ENCODE peak calls at places on chromosome 20, in five cellular contexts. A is PC-3, O is neuronal stem cell, H is dorsolateral prefrontal cortex, G is A673. I is an unnamed sample.

GRCh38 chr20:2688041-2688591 is 4.5 kb upstream of the EBF4 start:
- DNase-seq in A (peak; percentile 37), G (peak; percentile 79), H (no peak), O (no peak), I (peak; percentile 87)

GRCh38 chr20:845226-845868 is 11.8 kb downstream of the FAM110A start:
- DNase-seq in H (no peak), A (no peak), O (no peak), G (no peak), I (peak; percentile 31)

GRCh38 chr20:62359491-62360121 is 7.5 kb downstream of the LAMA5 start:
- DNase-seq in O (no peak), G (no peak), H (no peak), A (peak; percentile 91), I (no peak)

GRCh38 chr20:19628570-19629134 is 129.4 kb upstream of the RIN2 start:
- DNase-seq in H (no peak), O (peak; percentile 59), G (peak; percentile 77), A (peak; percentile 86), I (peak; percentile 67)

GRCh38 chr20:11891081-11891826 is 26.4 kb upstream of the BTBD3 start:
- DNase-seq in A (peak; percentile 59), O (peak; percentile 65), H (peak; percentile 36), G (peak; percentile 76), I (peak; percentile 84)

GRCh38 chr20:63850689-63851547 is 10.4 kb upstream of the ABHD16B start:
- DNase-seq in H (no peak), A (no peak), G (no peak), O (no peak), I (no peak)

GRCh38 chr20:55415567-55416142 is 589.7 kb downstream of the CBLN4 start:
- DNase-seq in G (peak; percentile 22), H (no peak), O (peak; percentile 12), A (peak; percentile 59), I (peak; percentile 44)

GRCh38 chr20:18404172-18404571 is 62.7 kb downstream of the DZANK1 start:
- DNase-seq in G (no peak), O (no peak), A (peak; percentile 63), H (no peak), I (no peak)

GRCh38 chr20:23136893-23137745 is 51.0 kb upstream of the CD93 start:
- DNase-seq in H (no peak), G (no peak), O (no peak), A (no peak), I (no peak)

GRCh38 chr20:24164360-24164759 is 175.8 kb upstream of the GGTLC1 start:
- DNase-seq in H (no peak), A (peak; percentile 46), O (no peak), G (peak; percentile 35), I (peak; percentile 38)

GRCh38 chr20:16385462-16385861 is 187.8 kb downstream of the KIF16B start:
- DNase-seq in A (no peak), O (no peak), H (no peak), G (no peak), I (no peak)

GRCh38 chr20:10549511-10549910 is 114.4 kb downstream of the SLX4IP start:
- DNase-seq in A (no peak), H (no peak), O (no peak), G (no peak), I (no peak)

GRCh38 chr20:60057123-60057865 is 99.1 kb downstream of the CDH26 start:
- DNase-seq in O (peak; percentile 66), G (peak; percentile 86), A (peak; percentile 75), H (peak; percentile 66), I (peak; percentile 82)

GRCh38 chr20:21125072-21125848 is 622 bp upstream of the KIZ start:
- DNase-seq in H (peak; percentile 48), A (peak; percentile 62), O (no peak), G (peak; percentile 55), I (peak; percentile 72)

GRCh38 chr20:63409066-63409833 is 48.1 kb upstream of the CHRNA4 start:
- DNase-seq in O (no peak), H (no peak), G (no peak), A (no peak), I (no peak)

GRCh38 chr20:57393321-57394086 is 2.3 kb downstream of the RBM38 start:
- DNase-seq in H (no peak), G (no peak), A (no peak), O (no peak), I (no peak)

GRCh38 chr20:8221887-8222419 is 89.9 kb downstream of the PLCB1 start:
- DNase-seq in G (no peak), A (no peak), H (no peak), O (no peak), I (no peak)

GRCh38 chr20:20489623-20490341 is 121.9 kb downstream of the INSM1 start:
- DNase-seq in A (no peak), G (no peak), O (no peak), H (no peak), I (peak; percentile 18)

GRCh38 chr20:57397693-57398108 is 6.5 kb downstream of the RBM38 start:
- DNase-seq in A (no peak), H (no peak), G (no peak), O (no peak), I (no peak)

GRCh38 chr20:4663044-4663443 is 58.7 kb upstream of the PRND start:
- DNase-seq in G (no peak), H (no peak), A (no peak), O (no peak), I (no peak)

GRCh38 chr20:64240243-64241015 is 15.1 kb upstream of the PCMTD2 start:
- DNase-seq in A (no peak), G (no peak), H (peak; percentile 22), O (no peak), I (no peak)

GRCh38 chr20:3011752-3012151 is 31.7 kb upstream of the GNRH2 start:
- DNase-seq in O (no peak), A (no peak), H (no peak), G (no peak), I (no peak)

GRCh38 chr20:10093087-10093591 is 58.4 kb downstream of the ANKEF1 start:
- DNase-seq in A (peak; percentile 90), H (peak; percentile 81), G (no peak), O (no peak), I (no peak)

GRCh38 chr20:19113343-19113930 is 99.0 kb upstream of the SLC24A3 start:
- DNase-seq in H (no peak), A (no peak), G (no peak), O (no peak), I (no peak)

GRCh38 chr20:542777-543368 is 717 bp downstream of the CSNK2A1 start:
- DNase-seq in H (no peak), G (peak; percentile 32), O (no peak), A (no peak), I (peak; percentile 39)

GRCh38 chr20:922781-923180 is 6.6 kb upstream of the ANGPT4 start:
- DNase-seq in O (no peak), H (no peak), G (no peak), A (no peak), I (no peak)

GRCh38 chr20:63317601-63318291 is 24.8 kb downstream of the COL20A1 start:
- DNase-seq in H (peak; percentile 19), A (no peak), O (no peak), G (no peak), I (no peak)

GRCh38 chr20:48180039-48180438 is 394.8 kb upstream of the SULF2 start:
- DNase-seq in A (peak; percentile 93), G (no peak), H (no peak), O (no peak), I (no peak)

GRCh38 chr20:58447733-58448391 is 58.8 kb downstream of the VAPB start:
- DNase-seq in A (peak; percentile 86), O (peak; percentile 27), H (no peak), G (peak; percentile 63), I (peak; percentile 75)

GRCh38 chr20:58420798-58421496 is 31.9 kb downstream of the VAPB start:
- DNase-seq in G (no peak), H (no peak), O (no peak), A (peak; percentile 91), I (no peak)

DNA sequence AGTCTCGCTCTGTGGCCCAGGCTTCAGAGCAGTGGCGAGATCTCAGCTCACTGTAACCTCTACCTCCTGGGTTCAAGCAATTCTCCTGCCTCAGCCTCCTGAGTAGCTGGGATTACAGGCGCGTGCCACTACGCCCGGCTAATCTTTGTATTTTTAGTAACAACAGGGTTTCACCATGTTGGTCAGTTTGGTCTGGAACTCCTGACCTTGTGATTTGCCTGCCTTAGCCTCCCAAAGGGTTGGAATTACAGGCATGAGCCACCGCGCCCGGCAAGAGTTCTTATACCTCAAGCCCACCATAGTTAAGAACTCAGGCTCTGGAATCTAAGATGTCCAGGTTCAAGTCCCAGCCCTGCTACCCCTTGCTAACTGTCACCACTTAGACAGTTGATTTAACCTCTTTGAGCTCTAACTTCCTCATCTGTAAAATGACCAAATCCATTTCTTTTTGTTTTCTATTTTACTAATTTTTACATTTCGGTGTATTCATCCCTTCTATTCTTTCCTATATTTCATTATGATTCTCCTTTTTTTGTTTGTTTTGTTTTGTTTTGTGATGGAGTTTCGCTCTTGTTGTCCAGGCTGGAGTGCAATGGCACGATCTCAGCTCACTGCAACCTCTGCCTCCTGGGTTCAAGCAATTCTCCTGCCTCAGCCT is 104.8 kb upstream of the ZNF217 start:
- DNase-seq in A (no peak), H (no peak), O (no peak), G (no peak), I (no peak)
- H3K27ac ChIP-seq in A (no peak overlapping the region), H (no peak overlapping the region), O (no peak overlapping the region), G (no peak overlapping the region), I (no peak overlapping the region)

GRCh38 chr20:51411867-51412266 is 130.7 kb downstream of the NFATC2 start:
- DNase-seq in H (no peak), O (no peak), G (peak; percentile 47), A (no peak), I (peak; percentile 28)
- H3K27ac ChIP-seq in H (no peak overlapping the region), O (no peak overlapping the region), G (peak overlapping the region; percentile 43), A (no peak overlapping the region), I (no peak overlapping the region)

DNA sequence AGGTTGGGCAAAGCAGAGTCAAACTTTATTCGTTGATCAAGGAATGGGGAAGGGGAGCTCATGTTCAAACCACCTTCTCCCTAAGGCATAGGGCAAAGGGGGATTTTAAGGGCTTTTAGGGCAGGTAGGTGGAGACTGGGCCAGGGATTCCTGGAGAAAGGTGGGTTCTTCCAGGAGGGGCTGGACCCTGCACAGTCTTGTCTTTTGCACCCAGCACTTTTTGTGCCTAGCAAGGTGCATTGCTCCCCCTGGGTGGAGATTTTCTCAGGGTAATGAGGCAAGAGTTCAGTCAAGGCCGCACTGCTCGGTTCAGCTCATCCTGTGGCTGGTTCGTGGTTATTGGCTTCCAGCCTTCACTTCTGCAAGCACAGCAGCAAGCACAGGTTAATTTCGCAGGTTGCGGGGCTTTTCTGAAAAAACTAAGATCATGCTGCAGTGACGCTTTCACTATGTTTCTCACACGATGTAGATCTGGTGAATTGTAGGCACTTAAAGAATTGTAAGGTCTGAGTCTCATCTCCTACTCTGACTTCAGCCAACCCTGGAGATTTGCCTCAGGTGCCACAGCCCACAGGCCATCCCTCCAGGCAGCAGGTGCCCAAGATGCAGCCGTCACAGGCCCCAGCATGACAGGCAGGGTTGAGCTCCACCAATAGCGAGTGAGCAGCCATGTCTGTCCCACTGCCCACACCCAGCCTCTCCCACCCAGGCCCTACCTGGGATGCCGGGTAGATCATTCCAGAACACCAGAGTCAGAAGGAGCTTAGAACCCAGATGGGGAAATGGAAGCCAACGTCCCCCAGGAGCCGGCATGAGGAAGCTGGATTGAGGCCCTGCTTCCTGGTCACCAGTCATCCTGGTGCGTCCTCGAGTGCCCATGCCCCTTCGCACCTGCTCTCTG is 37.1 kb downstream of the SUN5 start:
- DNase-seq in O (no peak), G (no peak), A (no peak), H (no peak), I (no peak)
- H3K27ac ChIP-seq in O (no peak overlapping the region), G (no peak overlapping the region), A (no peak overlapping the region), H (no peak overlapping the region), I (no peak overlapping the region)

DNA sequence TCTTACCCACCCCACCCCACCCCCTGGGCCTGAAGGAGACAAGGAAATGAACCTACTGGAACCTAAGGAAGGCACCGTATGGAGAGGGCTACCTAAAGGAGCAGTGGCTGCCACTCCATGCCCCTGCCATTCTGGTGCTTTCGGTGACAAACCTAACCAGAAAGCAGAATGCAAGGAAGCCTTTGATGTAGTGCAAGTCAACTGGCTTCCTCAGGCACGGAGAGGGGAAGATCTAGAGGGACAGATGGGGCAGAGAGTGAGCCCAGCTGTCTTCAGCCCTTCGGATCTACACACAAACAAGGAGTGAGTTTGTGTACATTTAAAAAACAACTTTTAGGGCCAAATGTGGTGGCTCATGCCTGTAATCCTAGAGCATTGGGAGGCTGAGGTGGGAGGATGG is 39.5 kb downstream of the PPP1R16B start:
- DNase-seq in O (no peak), H (no peak), A (no peak), G (no peak), I (no peak)
- H3K27ac ChIP-seq in O (no peak overlapping the region), H (peak overlapping the region; percentile 10), A (no peak overlapping the region), G (no peak overlapping the region), I (no peak overlapping the region)